ENCODE peak calls at places on chromosome 7, in six cellular contexts. A is HFFc6, V is spleen, D is neural progenitor cell, H is osteocyte, X is GM20000. N is an unnamed sample.

GRCh38 chr7:114879554-114879953 is 42.3 kb upstream of the MDFIC start:
- DNase-seq in A (peak; percentile 71), V (no peak), D (no peak), H (no peak), X (no peak), N (no peak)

GRCh38 chr7:77685219-77685618 is 11.0 kb upstream of the RSBN1L start:
- DNase-seq in A (no peak), V (no peak), D (no peak), H (no peak), X (no peak), N (no peak)

GRCh38 chr7:148535227-148535626 is 55.3 kb upstream of the C7orf33 start:
- DNase-seq in A (no peak), V (peak; percentile 71), D (no peak), H (no peak), X (peak; percentile 25), N (no peak)

GRCh38 chr7:142792593-142792992 is 21.8 kb downstream of the PRSS2 start:
- DNase-seq in A (no peak), V (no peak), D (no peak), H (no peak), X (no peak), N (no peak)

GRCh38 chr7:124791426-124791825 is 25.8 kb upstream of the GPR37 start:
- DNase-seq in A (no peak), V (no peak), D (no peak), H (no peak), X (no peak), N (no peak)

GRCh38 chr7:100686201-100686821 is 7.7 kb downstream of the GIGYF1 start:
- DNase-seq in A (no peak), V (no peak), D (no peak), H (no peak), X (no peak), N (no peak)

GRCh38 chr7:157528785-157529341 is 192.1 kb downstream of the DNAJB6 start:
- DNase-seq in A (no peak), V (peak; percentile 63), D (no peak), H (peak; percentile 69), X (no peak), N (peak; percentile 60)

GRCh38 chr7:87877641-87878040 is 1.3 kb downstream of the DBF4 start:
- DNase-seq in A (no peak), V (no peak), D (no peak), H (no peak), X (no peak), N (no peak)

GRCh38 chr7:15558747-15559146 is 3.1 kb downstream of the AGMO start:
- DNase-seq in A (peak; percentile 44), V (no peak), D (no peak), H (no peak), X (no peak), N (no peak)

DNA sequence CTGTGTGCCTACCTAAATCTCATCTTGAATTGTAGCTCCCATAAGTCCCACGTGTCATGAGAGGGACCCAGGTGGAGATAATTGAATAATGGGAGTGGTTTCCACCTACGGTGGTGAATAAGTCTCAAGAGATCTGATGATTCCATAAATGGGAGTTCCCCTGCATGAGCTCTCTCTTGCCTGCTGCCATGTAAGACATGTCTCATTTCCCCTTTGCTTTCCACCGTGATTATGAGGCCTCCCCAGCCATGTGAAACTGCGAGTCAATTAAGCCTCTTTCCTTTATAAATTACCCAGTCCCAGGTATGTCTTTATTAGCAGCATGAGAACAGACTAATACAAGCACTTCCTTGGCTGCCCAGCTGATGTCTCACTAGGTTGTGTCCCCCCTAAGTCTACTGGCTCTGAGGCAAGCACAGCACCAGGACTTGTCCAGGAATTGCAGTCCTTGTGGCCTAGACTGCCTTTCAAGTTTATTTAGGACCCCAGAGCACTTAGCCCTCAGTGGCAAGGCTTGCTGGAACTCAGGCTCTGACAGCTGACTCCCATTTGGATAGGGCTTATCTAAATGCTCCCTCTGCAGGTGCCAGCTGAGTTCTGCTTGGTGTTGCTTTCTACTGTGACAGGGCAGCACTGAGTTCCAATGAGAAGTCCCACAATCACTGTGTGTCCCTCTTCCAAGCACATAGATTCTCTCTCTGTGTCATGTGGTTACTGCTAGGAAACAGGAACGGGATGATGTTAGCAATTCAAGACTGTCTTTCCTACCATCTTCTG is 59.0 kb upstream of the TAS2R16 start:
- DNase-seq in A (no peak), V (no peak), D (peak; percentile 65), H (no peak), X (no peak), N (no peak)
- TF ChIP-seq CTCF in A (no peak), V (no peak), D (peak; percentile 43), H (no peak), X (no peak), N (no peak)

GRCh38 chr7:127632276-127632910 is 14.5 kb upstream of the PAX4 start:
- DNase-seq in A (peak; percentile 74), V (no peak), D (no peak), H (no peak), X (no peak), N (no peak)

GRCh38 chr7:127628445-127628844 is 10.5 kb upstream of the PAX4 start:
- DNase-seq in A (no peak), V (no peak), D (peak; percentile 50), H (no peak), X (no peak), N (no peak)

DNA sequence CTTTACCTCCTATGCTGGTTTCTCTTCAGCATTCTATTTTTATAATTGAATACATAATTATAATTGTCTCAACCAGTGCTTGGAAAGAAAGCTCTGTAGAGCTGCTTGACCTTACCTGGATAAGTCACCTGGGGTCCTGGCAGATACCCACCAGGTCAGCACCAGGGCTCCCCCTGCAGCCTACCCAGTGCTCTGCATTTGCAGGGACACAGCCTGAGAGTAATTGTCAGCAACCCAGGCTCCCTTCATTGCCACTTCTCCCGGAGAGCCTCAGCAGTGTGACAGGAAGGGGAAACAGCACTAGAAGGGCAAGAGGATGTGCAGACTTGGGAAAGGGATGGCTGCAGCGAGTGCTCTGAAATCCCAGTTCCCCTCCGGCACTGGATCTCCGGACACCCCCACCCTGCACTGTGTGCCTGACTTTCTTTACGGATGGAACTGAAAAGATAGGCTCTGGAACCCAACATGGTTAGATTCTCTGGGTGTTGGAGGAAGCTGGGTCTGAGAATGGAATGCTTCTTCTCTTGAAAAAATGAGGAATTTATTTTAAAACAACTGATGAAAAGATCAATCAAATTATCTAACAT is 11.4 kb upstream of the PAX4 start:
- DNase-seq in A (no peak), V (no peak), D (peak; percentile 65), H (no peak), X (no peak), N (no peak)
- TF ChIP-seq CTCF in A (peak; percentile 67), V (peak; percentile 38), D (peak; percentile 78), H (peak; percentile 42), X (peak; percentile 32), N (peak; percentile 62)

GRCh38 chr7:113402005-113402404 is 283.7 kb upstream of the SMIM30 start:
- DNase-seq in A (no peak), V (no peak), D (no peak), H (no peak), X (no peak), N (no peak)

GRCh38 chr7:113405296-113406056 is 287.1 kb upstream of the SMIM30 start:
- DNase-seq in A (no peak), V (no peak), D (no peak), H (no peak), X (no peak), N (no peak)

GRCh38 chr7:113408999-113409398 is 290.6 kb upstream of the SMIM30 start:
- DNase-seq in A (no peak), V (no peak), D (no peak), H (no peak), X (no peak), N (no peak)

GRCh38 chr7:113404245-113404644 is 285.9 kb upstream of the SMIM30 start:
- DNase-seq in A (no peak), V (no peak), D (peak; percentile 53), H (no peak), X (peak; percentile 7), N (no peak)
- TF ChIP-seq CTCF in A (peak; percentile 34), V (no peak), D (peak; percentile 64), H (peak; percentile 20), X (peak; percentile 17), N (peak; percentile 45)

DNA sequence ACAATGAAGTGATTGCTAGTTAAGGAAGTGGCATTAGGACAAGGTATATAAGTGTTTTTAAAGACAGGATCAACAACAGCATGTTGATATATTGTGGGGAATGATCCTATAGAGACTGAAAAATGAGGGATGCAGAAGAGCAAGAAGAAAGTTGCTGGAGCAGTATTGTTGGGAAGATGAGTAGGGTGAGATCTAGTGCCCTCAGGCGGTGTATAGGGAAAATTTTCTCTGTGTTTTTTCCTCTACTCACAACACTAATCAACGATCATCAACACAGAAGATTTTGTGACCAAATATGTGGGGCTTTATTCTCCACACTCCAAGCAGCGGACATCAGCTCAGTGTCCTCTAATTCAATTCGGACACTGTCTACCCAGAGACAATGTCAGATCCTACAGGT is 9.6 kb upstream of the PTTG1IP2 start:
- DNase-seq in A (no peak), V (no peak), D (no peak), H (no peak), X (no peak), N (no peak)
- TF ChIP-seq CTCF in A (no peak), V (no peak), D (peak; percentile 45), H (peak; percentile 6), X (no peak), N (peak; percentile 38)

GRCh38 chr7:33137098-33137497 is 7.7 kb downstream of the BBS9 start:
- DNase-seq in A (no peak), V (no peak), D (no peak), H (no peak), X (no peak), N (peak; percentile 84)
- TF ChIP-seq CTCF in A (no peak), V (no peak), D (no peak), H (no peak), X (no peak), N (no peak)

GRCh38 chr7:71442492-71443196 is 310.7 kb downstream of the GALNT17 start:
- DNase-seq in A (no peak), V (no peak), D (no peak), H (no peak), X (no peak), N (no peak)

GRCh38 chr7:71443197-71443542 is 311.2 kb downstream of the GALNT17 start:
- DNase-seq in A (no peak), V (no peak), D (no peak), H (no peak), X (no peak), N (no peak)

GRCh38 chr7:71444130-71444529 is 312.2 kb downstream of the GALNT17 start:
- DNase-seq in A (no peak), V (no peak), D (no peak), H (no peak), X (no peak), N (no peak)

DNA sequence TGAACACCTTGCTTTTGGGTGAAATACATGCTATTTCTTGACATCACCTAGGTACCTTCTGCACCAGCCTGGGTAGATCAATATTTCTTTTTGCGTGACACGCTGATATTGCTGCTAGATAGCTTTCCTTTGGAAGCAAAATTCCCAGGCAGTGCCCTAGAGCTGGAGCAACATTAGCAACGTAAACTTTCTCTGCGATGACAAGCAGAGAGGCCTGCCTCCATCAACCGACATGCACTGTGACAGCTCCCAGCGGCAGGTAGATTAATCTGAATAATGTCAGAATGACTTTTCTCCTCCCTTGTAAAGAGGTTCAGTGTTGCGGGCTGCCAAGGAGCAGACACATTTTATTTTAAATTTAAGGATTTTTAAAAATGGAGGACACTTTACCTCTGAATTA is 307.4 kb downstream of the GALNT17 start:
- DNase-seq in A (no peak), V (no peak), D (no peak), H (no peak), X (no peak), N (no peak)
- TF ChIP-seq CTCF in A (no peak), V (no peak), D (no peak), H (no peak), X (no peak), N (no peak)

GRCh38 chr7:12686894-12687212 is 580 bp upstream of the ARL4A start:
- DNase-seq in A (no peak), V (no peak), D (no peak), H (no peak), X (no peak), N (no peak)
- TF ChIP-seq CTCF in A (peak; percentile 68), V (peak; percentile 43), D (no peak), H (peak; percentile 2), X (no peak), N (peak; percentile 77)

GRCh38 chr7:44490351-44491200 is at the start of gene NUDCD3:
- DNase-seq in A (peak; percentile 68), V (peak; percentile 95), D (peak; percentile 91), H (peak; percentile 92), X (peak; percentile 91), N (no peak)
- TF ChIP-seq CTCF in A (peak; percentile 59), V (peak; percentile 31), D (peak; percentile 22), H (no peak), X (no peak), N (peak; percentile 63)

N was measured in chondrocyte.